ENCODE peak calls at places on chromosome 10, in five cellular contexts. I is EH, L is IMR-90, E is gastrocnemius medialis, W is HuH-7. H is an unnamed sample.

GRCh38 chr10:944034-944831 is 12.7 kb upstream of the LARP4B start:
- DNase-seq in I (peak; percentile 72), L (peak; percentile 25), E (peak; percentile 59), W (no peak), H (peak; percentile 79)

GRCh38 chr10:24873281-24873683 is 79.1 kb downstream of the PRTFDC1 start:
- DNase-seq in I (peak; percentile 94), L (peak; percentile 95), E (peak; percentile 19), W (no peak), H (peak; percentile 92)

GRCh38 chr10:82922755-82923154 is 1047.8 kb downstream of the NRG3 start:
- DNase-seq in I (peak; percentile 9), L (no peak), E (no peak), W (no peak), H (peak; percentile 34)

GRCh38 chr10:133067152-133068090 is 20.3 kb upstream of the ADGRA1 start:
- DNase-seq in I (no peak), L (no peak), E (no peak), W (no peak), H (peak; percentile 30)

GRCh38 chr10:133298466-133298865 is 10.2 kb downstream of the TUBGCP2 start:
- DNase-seq in I (no peak), L (no peak), E (no peak), W (no peak), H (no peak)

GRCh38 chr10:14560274-14560673 is 214.4 kb downstream of the FAM107B start:
- DNase-seq in I (peak; percentile 71), L (peak; percentile 85), E (no peak), W (no peak), H (peak; percentile 49)

GRCh38 chr10:24206926-24207701 is 1.8 kb upstream of the KIAA1217 start:
- DNase-seq in I (no peak), L (no peak), E (no peak), W (no peak), H (no peak)

GRCh38 chr10:131723601-131724530 is 176.9 kb upstream of the PPP2R2D start:
- DNase-seq in I (no peak), L (no peak), E (no peak), W (no peak), H (no peak)

GRCh38 chr10:114576716-114577115 is 81.4 kb downstream of the ABLIM1 start:
- DNase-seq in I (no peak), L (no peak), E (peak; percentile 55), W (no peak), H (no peak)

GRCh38 chr10:49367600-49367999 is 28.3 kb downstream of the DRGX start:
- DNase-seq in I (peak; percentile 18), L (no peak), E (no peak), W (no peak), H (no peak)

GRCh38 chr10:49601857-49602256 is 8.3 kb upstream of the SLC18A3 start:
- DNase-seq in I (peak; percentile 54), L (peak; percentile 9), E (no peak), W (no peak), H (no peak)

GRCh38 chr10:13684252-13684791 is 97.6 kb downstream of the PRPF18 start:
- DNase-seq in I (peak; percentile 79), L (peak; percentile 88), E (peak; percentile 43), W (no peak), H (peak; percentile 79)

GRCh38 chr10:69572159-69573055 is 815 bp downstream of the NEUROG3 start:
- DNase-seq in I (no peak), L (peak; percentile 2), E (no peak), W (no peak), H (no peak)

GRCh38 chr10:84452006-84452405 is 123.6 kb downstream of the CCSER2 start:
- DNase-seq in I (peak; percentile 4), L (peak; percentile 82), E (no peak), W (no peak), H (no peak)

GRCh38 chr10:116272497-116273221 is at the start of gene GFRA1:
- DNase-seq in I (peak; percentile 33), L (peak; percentile 7), E (no peak), W (peak; percentile 54), H (peak; percentile 46)

GRCh38 chr10:113309791-113310190 is 243.1 kb upstream of the HABP2 start:
- DNase-seq in I (no peak), L (no peak), E (no peak), W (no peak), H (no peak)

GRCh38 chr10:55174419-55174818 is 373.4 kb upstream of the PCDH15 start:
- DNase-seq in I (no peak), L (no peak), E (no peak), W (peak; percentile 1), H (no peak)

GRCh38 chr10:124296121-124296812 is 122.5 kb downstream of the OAT start:
- DNase-seq in I (peak; percentile 34), L (no peak), E (no peak), W (no peak), H (peak; percentile 72)

GRCh38 chr10:110667620-110668343 is 23.6 kb downstream of the RBM20 start:
- DNase-seq in I (peak; percentile 27), L (no peak), E (peak; percentile 70), W (no peak), H (no peak)

GRCh38 chr10:12418725-12419278 is 69.5 kb downstream of the CAMK1D start:
- DNase-seq in I (no peak), L (no peak), E (peak; percentile 15), W (no peak), H (peak; percentile 8)

GRCh38 chr10:103967433-103968142 is 648 bp downstream of the SLK start:
- DNase-seq in I (peak; percentile 40), L (no peak), E (no peak), W (peak; percentile 40), H (peak; percentile 21)

GRCh38 chr10:14800397-14800796 is 25.7 kb upstream of the FAM107B start:
- DNase-seq in I (no peak), L (no peak), E (no peak), W (no peak), H (no peak)

GRCh38 chr10:117454502-117454901 is 79.3 kb upstream of the PDZD8 start:
- DNase-seq in I (peak; percentile 55), L (no peak), E (no peak), W (no peak), H (peak; percentile 67)

GRCh38 chr10:97372233-97372875 is 28.8 kb downstream of the RRP12 start:
- DNase-seq in I (no peak), L (no peak), E (no peak), W (no peak), H (no peak)

GRCh38 chr10:31528834-31529233 is 209.8 kb downstream of the ZEB1 start:
- DNase-seq in I (no peak), L (peak; percentile 40), E (no peak), W (no peak), H (no peak)

GRCh38 chr10:79384773-79385391 is 37.6 kb downstream of the PPIF start:
- DNase-seq in I (no peak), L (no peak), E (no peak), W (peak; percentile 1), H (no peak)

GRCh38 chr10:70381491-70382421 is 669 bp downstream of the LRRC20 start:
- DNase-seq in I (peak; percentile 44), L (peak; percentile 13), E (peak; percentile 91), W (peak; percentile 32), H (no peak)

GRCh38 chr10:63264852-63265617 is 131.9 kb downstream of the NRBF2 start:
- DNase-seq in I (peak; percentile 59), L (peak; percentile 68), E (no peak), W (peak; percentile 15), H (peak; percentile 52)

H was measured in foreskin fibroblast.